ENCODE peak calls at places on chromosomes 16 and 17, in six cellular contexts. One of them, this sample, is unnamed.

GRCh38 chr17:41707803-41708669 is 4.1 kb upstream of the GAST start:
- DNase-seq in body of pancreas: no peak
- DNase-seq in effector CD4-positive, alpha-beta T cell: no peak
- DNase-seq in stimulated activated CD8-positive, alpha-beta memory T cell treated with anti-CD3 and anti-CD28 coated beads, Interleukin-7, amount 100 ng/mL, for 1 hour: no peak
- DNase-seq in activated T-cell treated with anti-CD3 and anti-CD28 coated beads for 48 hours: no peak
- DNase-seq in stimulated activated CD4-positive, alpha-beta T cell treated with anti-CD3 and anti-CD28 coated beads, TNF-alpha, amount 100 ng/mL, for 24 hours: no peak
- DNase-seq in this sample: no peak

GRCh38 chr16:13110124-13110796 is 208.9 kb downstream of the SHISA9 start:
- DNase-seq in body of pancreas: no peak
- DNase-seq in effector CD4-positive, alpha-beta T cell: no peak
- DNase-seq in stimulated activated CD8-positive, alpha-beta memory T cell treated with anti-CD3 and anti-CD28 coated beads, Interleukin-7, amount 100 ng/mL, for 1 hour: no peak
- DNase-seq in activated T-cell treated with anti-CD3 and anti-CD28 coated beads for 48 hours: no peak
- DNase-seq in stimulated activated CD4-positive, alpha-beta T cell treated with anti-CD3 and anti-CD28 coated beads, TNF-alpha, amount 100 ng/mL, for 24 hours: no peak
- DNase-seq in this sample: no peak

GRCh38 chr16:84606081-84606875 is 11.6 kb downstream of the COTL1 start:
- DNase-seq in body of pancreas: no peak
- DNase-seq in effector CD4-positive, alpha-beta T cell: no peak
- DNase-seq in stimulated activated CD8-positive, alpha-beta memory T cell treated with anti-CD3 and anti-CD28 coated beads, Interleukin-7, amount 100 ng/mL, for 1 hour: no peak
- DNase-seq in activated T-cell treated with anti-CD3 and anti-CD28 coated beads for 48 hours: no peak
- DNase-seq in stimulated activated CD4-positive, alpha-beta T cell treated with anti-CD3 and anti-CD28 coated beads, TNF-alpha, amount 100 ng/mL, for 24 hours: no peak
- DNase-seq in this sample: no peak

GRCh38 chr16:47713225-47713595 is 252.1 kb downstream of the PHKB start:
- DNase-seq in body of pancreas: no peak
- DNase-seq in effector CD4-positive, alpha-beta T cell: no peak
- DNase-seq in stimulated activated CD8-positive, alpha-beta memory T cell treated with anti-CD3 and anti-CD28 coated beads, Interleukin-7, amount 100 ng/mL, for 1 hour: no peak
- DNase-seq in activated T-cell treated with anti-CD3 and anti-CD28 coated beads for 48 hours: peak
- DNase-seq in stimulated activated CD4-positive, alpha-beta T cell treated with anti-CD3 and anti-CD28 coated beads, TNF-alpha, amount 100 ng/mL, for 24 hours: no peak
- DNase-seq in this sample: no peak

GRCh38 chr16:22660441-22661160 is 149.9 kb downstream of the NPIPB5 start:
- DNase-seq in body of pancreas: no peak
- DNase-seq in effector CD4-positive, alpha-beta T cell: no peak
- DNase-seq in stimulated activated CD8-positive, alpha-beta memory T cell treated with anti-CD3 and anti-CD28 coated beads, Interleukin-7, amount 100 ng/mL, for 1 hour: no peak
- DNase-seq in activated T-cell treated with anti-CD3 and anti-CD28 coated beads for 48 hours: no peak
- DNase-seq in stimulated activated CD4-positive, alpha-beta T cell treated with anti-CD3 and anti-CD28 coated beads, TNF-alpha, amount 100 ng/mL, for 24 hours: no peak
- DNase-seq in this sample: no peak

GRCh38 chr17:5837055-5837491 is 233.1 kb upstream of the WSCD1 start:
- DNase-seq in body of pancreas: no peak
- DNase-seq in effector CD4-positive, alpha-beta T cell: no peak
- DNase-seq in stimulated activated CD8-positive, alpha-beta memory T cell treated with anti-CD3 and anti-CD28 coated beads, Interleukin-7, amount 100 ng/mL, for 1 hour: no peak
- DNase-seq in activated T-cell treated with anti-CD3 and anti-CD28 coated beads for 48 hours: no peak
- DNase-seq in stimulated activated CD4-positive, alpha-beta T cell treated with anti-CD3 and anti-CD28 coated beads, TNF-alpha, amount 100 ng/mL, for 24 hours: no peak
- DNase-seq in this sample: no peak

GRCh38 chr17:66965801-66966528 is 1.5 kb downstream of the CACNG4 start:
- DNase-seq in body of pancreas: peak
- DNase-seq in effector CD4-positive, alpha-beta T cell: no peak
- DNase-seq in stimulated activated CD8-positive, alpha-beta memory T cell treated with anti-CD3 and anti-CD28 coated beads, Interleukin-7, amount 100 ng/mL, for 1 hour: no peak
- DNase-seq in activated T-cell treated with anti-CD3 and anti-CD28 coated beads for 48 hours: no peak
- DNase-seq in stimulated activated CD4-positive, alpha-beta T cell treated with anti-CD3 and anti-CD28 coated beads, TNF-alpha, amount 100 ng/mL, for 24 hours: no peak
- DNase-seq in this sample: no peak

GRCh38 chr17:77269696-77270681 is 129.2 kb downstream of the SEC14L1 start:
- DNase-seq in body of pancreas: no peak
- DNase-seq in effector CD4-positive, alpha-beta T cell: no peak
- DNase-seq in stimulated activated CD8-positive, alpha-beta memory T cell treated with anti-CD3 and anti-CD28 coated beads, Interleukin-7, amount 100 ng/mL, for 1 hour: no peak
- DNase-seq in activated T-cell treated with anti-CD3 and anti-CD28 coated beads for 48 hours: no peak
- DNase-seq in stimulated activated CD4-positive, alpha-beta T cell treated with anti-CD3 and anti-CD28 coated beads, TNF-alpha, amount 100 ng/mL, for 24 hours: no peak
- DNase-seq in this sample: no peak

GRCh38 chr16:87956771-87957279 is 5.6 kb downstream of the BANP start:
- DNase-seq in body of pancreas: no peak
- DNase-seq in effector CD4-positive, alpha-beta T cell: no peak
- DNase-seq in stimulated activated CD8-positive, alpha-beta memory T cell treated with anti-CD3 and anti-CD28 coated beads, Interleukin-7, amount 100 ng/mL, for 1 hour: no peak
- DNase-seq in activated T-cell treated with anti-CD3 and anti-CD28 coated beads for 48 hours: peak
- DNase-seq in stimulated activated CD4-positive, alpha-beta T cell treated with anti-CD3 and anti-CD28 coated beads, TNF-alpha, amount 100 ng/mL, for 24 hours: peak
- DNase-seq in this sample: no peak

GRCh38 chr16:1745181-1745899 is 26.0 kb downstream of the NME3 start:
- DNase-seq in body of pancreas: no peak
- DNase-seq in effector CD4-positive, alpha-beta T cell: no peak
- DNase-seq in stimulated activated CD8-positive, alpha-beta memory T cell treated with anti-CD3 and anti-CD28 coated beads, Interleukin-7, amount 100 ng/mL, for 1 hour: no peak
- DNase-seq in activated T-cell treated with anti-CD3 and anti-CD28 coated beads for 48 hours: no peak
- DNase-seq in stimulated activated CD4-positive, alpha-beta T cell treated with anti-CD3 and anti-CD28 coated beads, TNF-alpha, amount 100 ng/mL, for 24 hours: no peak
- DNase-seq in this sample: no peak

GRCh38 chr17:55462711-55463110 is 41.1 kb upstream of the MMD start:
- DNase-seq in body of pancreas: no peak
- DNase-seq in effector CD4-positive, alpha-beta T cell: no peak
- DNase-seq in stimulated activated CD8-positive, alpha-beta memory T cell treated with anti-CD3 and anti-CD28 coated beads, Interleukin-7, amount 100 ng/mL, for 1 hour: no peak
- DNase-seq in activated T-cell treated with anti-CD3 and anti-CD28 coated beads for 48 hours: no peak
- DNase-seq in stimulated activated CD4-positive, alpha-beta T cell treated with anti-CD3 and anti-CD28 coated beads, TNF-alpha, amount 100 ng/mL, for 24 hours: no peak
- DNase-seq in this sample: no peak

GRCh38 chr17:4566785-4567184 is 6.4 kb upstream of the GGT6 start:
- DNase-seq in body of pancreas: peak
- DNase-seq in effector CD4-positive, alpha-beta T cell: no peak
- DNase-seq in stimulated activated CD8-positive, alpha-beta memory T cell treated with anti-CD3 and anti-CD28 coated beads, Interleukin-7, amount 100 ng/mL, for 1 hour: no peak
- DNase-seq in activated T-cell treated with anti-CD3 and anti-CD28 coated beads for 48 hours: peak
- DNase-seq in stimulated activated CD4-positive, alpha-beta T cell treated with anti-CD3 and anti-CD28 coated beads, TNF-alpha, amount 100 ng/mL, for 24 hours: peak
- DNase-seq in this sample: no peak

GRCh38 chr16:57967916-57968315 is 3.0 kb downstream of the CNGB1 start:
- DNase-seq in body of pancreas: no peak
- DNase-seq in effector CD4-positive, alpha-beta T cell: no peak
- DNase-seq in stimulated activated CD8-positive, alpha-beta memory T cell treated with anti-CD3 and anti-CD28 coated beads, Interleukin-7, amount 100 ng/mL, for 1 hour: no peak
- DNase-seq in activated T-cell treated with anti-CD3 and anti-CD28 coated beads for 48 hours: no peak
- DNase-seq in stimulated activated CD4-positive, alpha-beta T cell treated with anti-CD3 and anti-CD28 coated beads, TNF-alpha, amount 100 ng/mL, for 24 hours: no peak
- DNase-seq in this sample: no peak

GRCh38 chr17:83133302-83134121 is 54.1 kb downstream of the METRNL start:
- DNase-seq in body of pancreas: no peak
- DNase-seq in effector CD4-positive, alpha-beta T cell: no peak
- DNase-seq in stimulated activated CD8-positive, alpha-beta memory T cell treated with anti-CD3 and anti-CD28 coated beads, Interleukin-7, amount 100 ng/mL, for 1 hour: no peak
- DNase-seq in activated T-cell treated with anti-CD3 and anti-CD28 coated beads for 48 hours: no peak
- DNase-seq in stimulated activated CD4-positive, alpha-beta T cell treated with anti-CD3 and anti-CD28 coated beads, TNF-alpha, amount 100 ng/mL, for 24 hours: no peak
- DNase-seq in this sample: no peak

GRCh38 chr17:5662409-5663150 is 78.3 kb upstream of the NLRP1 start:
- DNase-seq in body of pancreas: no peak
- DNase-seq in effector CD4-positive, alpha-beta T cell: no peak
- DNase-seq in stimulated activated CD8-positive, alpha-beta memory T cell treated with anti-CD3 and anti-CD28 coated beads, Interleukin-7, amount 100 ng/mL, for 1 hour: no peak
- DNase-seq in activated T-cell treated with anti-CD3 and anti-CD28 coated beads for 48 hours: no peak
- DNase-seq in stimulated activated CD4-positive, alpha-beta T cell treated with anti-CD3 and anti-CD28 coated beads, TNF-alpha, amount 100 ng/mL, for 24 hours: no peak
- DNase-seq in this sample: no peak

GRCh38 chr16:89915303-89916232 is 3.1 kb upstream of the MC1R start:
- DNase-seq in body of pancreas: no peak
- DNase-seq in effector CD4-positive, alpha-beta T cell: no peak
- DNase-seq in stimulated activated CD8-positive, alpha-beta memory T cell treated with anti-CD3 and anti-CD28 coated beads, Interleukin-7, amount 100 ng/mL, for 1 hour: no peak
- DNase-seq in activated T-cell treated with anti-CD3 and anti-CD28 coated beads for 48 hours: no peak
- DNase-seq in stimulated activated CD4-positive, alpha-beta T cell treated with anti-CD3 and anti-CD28 coated beads, TNF-alpha, amount 100 ng/mL, for 24 hours: no peak
- DNase-seq in this sample: no peak

GRCh38 chr17:47611372-47612350 is 38.1 kb upstream of the KPNB1 start:
- DNase-seq in body of pancreas: no peak
- DNase-seq in effector CD4-positive, alpha-beta T cell: no peak
- DNase-seq in stimulated activated CD8-positive, alpha-beta memory T cell treated with anti-CD3 and anti-CD28 coated beads, Interleukin-7, amount 100 ng/mL, for 1 hour: no peak
- DNase-seq in activated T-cell treated with anti-CD3 and anti-CD28 coated beads for 48 hours: no peak
- DNase-seq in stimulated activated CD4-positive, alpha-beta T cell treated with anti-CD3 and anti-CD28 coated beads, TNF-alpha, amount 100 ng/mL, for 24 hours: no peak
- DNase-seq in this sample: no peak

GRCh38 chr17:40779181-40779909 is 3.0 kb downstream of the KRT27 start:
- DNase-seq in body of pancreas: peak
- DNase-seq in effector CD4-positive, alpha-beta T cell: peak
- DNase-seq in stimulated activated CD8-positive, alpha-beta memory T cell treated with anti-CD3 and anti-CD28 coated beads, Interleukin-7, amount 100 ng/mL, for 1 hour: no peak
- DNase-seq in activated T-cell treated with anti-CD3 and anti-CD28 coated beads for 48 hours: peak
- DNase-seq in stimulated activated CD4-positive, alpha-beta T cell treated with anti-CD3 and anti-CD28 coated beads, TNF-alpha, amount 100 ng/mL, for 24 hours: no peak
- DNase-seq in this sample: no peak

GRCh38 chr16:4011225-4011939 is 104.9 kb downstream of the ADCY9 start:
- DNase-seq in body of pancreas: no peak
- DNase-seq in effector CD4-positive, alpha-beta T cell: no peak
- DNase-seq in stimulated activated CD8-positive, alpha-beta memory T cell treated with anti-CD3 and anti-CD28 coated beads, Interleukin-7, amount 100 ng/mL, for 1 hour: no peak
- DNase-seq in activated T-cell treated with anti-CD3 and anti-CD28 coated beads for 48 hours: no peak
- DNase-seq in stimulated activated CD4-positive, alpha-beta T cell treated with anti-CD3 and anti-CD28 coated beads, TNF-alpha, amount 100 ng/mL, for 24 hours: no peak
- DNase-seq in this sample: no peak

GRCh38 chr17:49739662-49740271 is 24.2 kb downstream of the FAM117A start:
- DNase-seq in body of pancreas: peak
- DNase-seq in effector CD4-positive, alpha-beta T cell: peak
- DNase-seq in stimulated activated CD8-positive, alpha-beta memory T cell treated with anti-CD3 and anti-CD28 coated beads, Interleukin-7, amount 100 ng/mL, for 1 hour: peak
- DNase-seq in activated T-cell treated with anti-CD3 and anti-CD28 coated beads for 48 hours: peak
- DNase-seq in stimulated activated CD4-positive, alpha-beta T cell treated with anti-CD3 and anti-CD28 coated beads, TNF-alpha, amount 100 ng/mL, for 24 hours: peak
- DNase-seq in this sample: no peak

GRCh38 chr16:88505405-88506082 is 52.5 kb downstream of the ZFPM1 start:
- DNase-seq in body of pancreas: peak
- DNase-seq in effector CD4-positive, alpha-beta T cell: peak
- DNase-seq in stimulated activated CD8-positive, alpha-beta memory T cell treated with anti-CD3 and anti-CD28 coated beads, Interleukin-7, amount 100 ng/mL, for 1 hour: peak
- DNase-seq in activated T-cell treated with anti-CD3 and anti-CD28 coated beads for 48 hours: peak
- DNase-seq in stimulated activated CD4-positive, alpha-beta T cell treated with anti-CD3 and anti-CD28 coated beads, TNF-alpha, amount 100 ng/mL, for 24 hours: peak
- DNase-seq in this sample: no peak

GRCh38 chr16:87223656-87224248 is 93.4 kb downstream of the C16orf95 start:
- DNase-seq in body of pancreas: no peak
- DNase-seq in effector CD4-positive, alpha-beta T cell: no peak
- DNase-seq in stimulated activated CD8-positive, alpha-beta memory T cell treated with anti-CD3 and anti-CD28 coated beads, Interleukin-7, amount 100 ng/mL, for 1 hour: no peak
- DNase-seq in activated T-cell treated with anti-CD3 and anti-CD28 coated beads for 48 hours: no peak
- DNase-seq in stimulated activated CD4-positive, alpha-beta T cell treated with anti-CD3 and anti-CD28 coated beads, TNF-alpha, amount 100 ng/mL, for 24 hours: no peak
- DNase-seq in this sample: no peak

GRCh38 chr17:45705123-45706009 is 78.8 kb upstream of the CRHR1 start:
- DNase-seq in body of pancreas: no peak
- DNase-seq in effector CD4-positive, alpha-beta T cell: no peak
- DNase-seq in stimulated activated CD8-positive, alpha-beta memory T cell treated with anti-CD3 and anti-CD28 coated beads, Interleukin-7, amount 100 ng/mL, for 1 hour: no peak
- DNase-seq in activated T-cell treated with anti-CD3 and anti-CD28 coated beads for 48 hours: no peak
- DNase-seq in stimulated activated CD4-positive, alpha-beta T cell treated with anti-CD3 and anti-CD28 coated beads, TNF-alpha, amount 100 ng/mL, for 24 hours: no peak
- DNase-seq in this sample: no peak

GRCh38 chr16:3776316-3776715 is 59.0 kb upstream of the TRAP1 start:
- DNase-seq in body of pancreas: peak
- DNase-seq in effector CD4-positive, alpha-beta T cell: no peak
- DNase-seq in stimulated activated CD8-positive, alpha-beta memory T cell treated with anti-CD3 and anti-CD28 coated beads, Interleukin-7, amount 100 ng/mL, for 1 hour: no peak
- DNase-seq in activated T-cell treated with anti-CD3 and anti-CD28 coated beads for 48 hours: no peak
- DNase-seq in stimulated activated CD4-positive, alpha-beta T cell treated with anti-CD3 and anti-CD28 coated beads, TNF-alpha, amount 100 ng/mL, for 24 hours: no peak
- DNase-seq in this sample: no peak

GRCh38 chr17:68289473-68289872 is 1.5 kb downstream of the SLC16A6 start:
- DNase-seq in body of pancreas: no peak
- DNase-seq in effector CD4-positive, alpha-beta T cell: no peak
- DNase-seq in stimulated activated CD8-positive, alpha-beta memory T cell treated with anti-CD3 and anti-CD28 coated beads, Interleukin-7, amount 100 ng/mL, for 1 hour: no peak
- DNase-seq in activated T-cell treated with anti-CD3 and anti-CD28 coated beads for 48 hours: no peak
- DNase-seq in stimulated activated CD4-positive, alpha-beta T cell treated with anti-CD3 and anti-CD28 coated beads, TNF-alpha, amount 100 ng/mL, for 24 hours: no peak
- DNase-seq in this sample: no peak

GRCh38 chr16:19886061-19886792 is 1.6 kb upstream of the GPRC5B start:
- DNase-seq in body of pancreas: peak
- DNase-seq in effector CD4-positive, alpha-beta T cell: peak
- DNase-seq in stimulated activated CD8-positive, alpha-beta memory T cell treated with anti-CD3 and anti-CD28 coated beads, Interleukin-7, amount 100 ng/mL, for 1 hour: peak
- DNase-seq in activated T-cell treated with anti-CD3 and anti-CD28 coated beads for 48 hours: peak
- DNase-seq in stimulated activated CD4-positive, alpha-beta T cell treated with anti-CD3 and anti-CD28 coated beads, TNF-alpha, amount 100 ng/mL, for 24 hours: peak
- DNase-seq in this sample: peak

GRCh38 chr16:11621539-11621919 is 34.8 kb upstream of the LITAF start:
- DNase-seq in body of pancreas: no peak
- DNase-seq in effector CD4-positive, alpha-beta T cell: no peak
- DNase-seq in stimulated activated CD8-positive, alpha-beta memory T cell treated with anti-CD3 and anti-CD28 coated beads, Interleukin-7, amount 100 ng/mL, for 1 hour: no peak
- DNase-seq in activated T-cell treated with anti-CD3 and anti-CD28 coated beads for 48 hours: no peak
- DNase-seq in stimulated activated CD4-positive, alpha-beta T cell treated with anti-CD3 and anti-CD28 coated beads, TNF-alpha, amount 100 ng/mL, for 24 hours: no peak
- DNase-seq in this sample: no peak

GRCh38 chr17:45342871-45343526 is 26.2 kb upstream of the MAP3K14 start:
- DNase-seq in body of pancreas: no peak
- DNase-seq in effector CD4-positive, alpha-beta T cell: no peak
- DNase-seq in stimulated activated CD8-positive, alpha-beta memory T cell treated with anti-CD3 and anti-CD28 coated beads, Interleukin-7, amount 100 ng/mL, for 1 hour: no peak
- DNase-seq in activated T-cell treated with anti-CD3 and anti-CD28 coated beads for 48 hours: no peak
- DNase-seq in stimulated activated CD4-positive, alpha-beta T cell treated with anti-CD3 and anti-CD28 coated beads, TNF-alpha, amount 100 ng/mL, for 24 hours: no peak
- DNase-seq in this sample: no peak

GRCh38 chr16:89002851-89003830 is 26.1 kb upstream of the CBFA2T3 start:
- DNase-seq in body of pancreas: no peak
- DNase-seq in effector CD4-positive, alpha-beta T cell: no peak
- DNase-seq in stimulated activated CD8-positive, alpha-beta memory T cell treated with anti-CD3 and anti-CD28 coated beads, Interleukin-7, amount 100 ng/mL, for 1 hour: no peak
- DNase-seq in activated T-cell treated with anti-CD3 and anti-CD28 coated beads for 48 hours: no peak
- DNase-seq in stimulated activated CD4-positive, alpha-beta T cell treated with anti-CD3 and anti-CD28 coated beads, TNF-alpha, amount 100 ng/mL, for 24 hours: no peak
- DNase-seq in this sample: no peak

GRCh38 chr17:49677933-49678847 is at the start of gene SPOP:
- DNase-seq in body of pancreas: peak
- DNase-seq in effector CD4-positive, alpha-beta T cell: peak
- DNase-seq in stimulated activated CD8-positive, alpha-beta memory T cell treated with anti-CD3 and anti-CD28 coated beads, Interleukin-7, amount 100 ng/mL, for 1 hour: peak
- DNase-seq in activated T-cell treated with anti-CD3 and anti-CD28 coated beads for 48 hours: peak
- DNase-seq in stimulated activated CD4-positive, alpha-beta T cell treated with anti-CD3 and anti-CD28 coated beads, TNF-alpha, amount 100 ng/mL, for 24 hours: peak
- DNase-seq in this sample: peak

GRCh38 chr16:88978608-88979346 is 1.8 kb upstream of the CBFA2T3 start:
- DNase-seq in body of pancreas: no peak
- DNase-seq in effector CD4-positive, alpha-beta T cell: no peak
- DNase-seq in stimulated activated CD8-positive, alpha-beta memory T cell treated with anti-CD3 and anti-CD28 coated beads, Interleukin-7, amount 100 ng/mL, for 1 hour: no peak
- DNase-seq in activated T-cell treated with anti-CD3 and anti-CD28 coated beads for 48 hours: no peak
- DNase-seq in stimulated activated CD4-positive, alpha-beta T cell treated with anti-CD3 and anti-CD28 coated beads, TNF-alpha, amount 100 ng/mL, for 24 hours: no peak
- DNase-seq in this sample: peak

GRCh38 chr16:88556294-88556988 is 13.8 kb upstream of the ZC3H18 start:
- DNase-seq in body of pancreas: no peak
- DNase-seq in effector CD4-positive, alpha-beta T cell: no peak
- DNase-seq in stimulated activated CD8-positive, alpha-beta memory T cell treated with anti-CD3 and anti-CD28 coated beads, Interleukin-7, amount 100 ng/mL, for 1 hour: no peak
- DNase-seq in activated T-cell treated with anti-CD3 and anti-CD28 coated beads for 48 hours: no peak
- DNase-seq in stimulated activated CD4-positive, alpha-beta T cell treated with anti-CD3 and anti-CD28 coated beads, TNF-alpha, amount 100 ng/mL, for 24 hours: no peak
- DNase-seq in this sample: no peak

GRCh38 chr17:66602659-66603363 is 232.1 kb upstream of the CACNG5 start:
- DNase-seq in body of pancreas: no peak
- DNase-seq in effector CD4-positive, alpha-beta T cell: no peak
- DNase-seq in stimulated activated CD8-positive, alpha-beta memory T cell treated with anti-CD3 and anti-CD28 coated beads, Interleukin-7, amount 100 ng/mL, for 1 hour: no peak
- DNase-seq in activated T-cell treated with anti-CD3 and anti-CD28 coated beads for 48 hours: no peak
- DNase-seq in stimulated activated CD4-positive, alpha-beta T cell treated with anti-CD3 and anti-CD28 coated beads, TNF-alpha, amount 100 ng/mL, for 24 hours: no peak
- DNase-seq in this sample: no peak

GRCh38 chr17:55576237-55576998 is 65.2 kb upstream of the SMIM36 start:
- DNase-seq in body of pancreas: no peak
- DNase-seq in effector CD4-positive, alpha-beta T cell: no peak
- DNase-seq in stimulated activated CD8-positive, alpha-beta memory T cell treated with anti-CD3 and anti-CD28 coated beads, Interleukin-7, amount 100 ng/mL, for 1 hour: no peak
- DNase-seq in activated T-cell treated with anti-CD3 and anti-CD28 coated beads for 48 hours: no peak
- DNase-seq in stimulated activated CD4-positive, alpha-beta T cell treated with anti-CD3 and anti-CD28 coated beads, TNF-alpha, amount 100 ng/mL, for 24 hours: no peak
- DNase-seq in this sample: peak

GRCh38 chr16:9297437-9298113 is 206.1 kb downstream of the HAPSTR1 start:
- DNase-seq in body of pancreas: peak
- DNase-seq in effector CD4-positive, alpha-beta T cell: no peak
- DNase-seq in stimulated activated CD8-positive, alpha-beta memory T cell treated with anti-CD3 and anti-CD28 coated beads, Interleukin-7, amount 100 ng/mL, for 1 hour: no peak
- DNase-seq in activated T-cell treated with anti-CD3 and anti-CD28 coated beads for 48 hours: no peak
- DNase-seq in stimulated activated CD4-positive, alpha-beta T cell treated with anti-CD3 and anti-CD28 coated beads, TNF-alpha, amount 100 ng/mL, for 24 hours: no peak
- DNase-seq in this sample: no peak

GRCh38 chr17:79295307-79295706 is 220.7 kb downstream of the ENGASE start:
- DNase-seq in body of pancreas: no peak
- DNase-seq in effector CD4-positive, alpha-beta T cell: no peak
- DNase-seq in stimulated activated CD8-positive, alpha-beta memory T cell treated with anti-CD3 and anti-CD28 coated beads, Interleukin-7, amount 100 ng/mL, for 1 hour: no peak
- DNase-seq in activated T-cell treated with anti-CD3 and anti-CD28 coated beads for 48 hours: no peak
- DNase-seq in stimulated activated CD4-positive, alpha-beta T cell treated with anti-CD3 and anti-CD28 coated beads, TNF-alpha, amount 100 ng/mL, for 24 hours: no peak
- DNase-seq in this sample: no peak

GRCh38 chr17:58224315-58224714 is 5.3 kb upstream of the MKS1 start:
- DNase-seq in body of pancreas: no peak
- DNase-seq in effector CD4-positive, alpha-beta T cell: no peak
- DNase-seq in stimulated activated CD8-positive, alpha-beta memory T cell treated with anti-CD3 and anti-CD28 coated beads, Interleukin-7, amount 100 ng/mL, for 1 hour: no peak
- DNase-seq in activated T-cell treated with anti-CD3 and anti-CD28 coated beads for 48 hours: no peak
- DNase-seq in stimulated activated CD4-positive, alpha-beta T cell treated with anti-CD3 and anti-CD28 coated beads, TNF-alpha, amount 100 ng/mL, for 24 hours: no peak
- DNase-seq in this sample: no peak